ENCODE peak calls at places on chromosomes 2 and 18, in four cellular contexts. T is small intestine, F is adrenal gland, J is heart right ventricle. I is an unnamed sample. For H3K9me3, the result is how much of the 10 kb centered on the place peaks cover.

GRCh38 chr18:61203151-61203550 is 130.1 kb upstream of the CDH20 start:
- DNase-seq in T (no peak), F (no peak), J (no peak), I (no peak)

GRCh38 chr2:200944467-200945394 is 18.7 kb downstream of the ORC2 start:
- DNase-seq in T (peak), F (peak), J (no peak), I (no peak)

GRCh38 chr2:67515538-67515937 is 118.4 kb downstream of the ETAA1 start:
- DNase-seq in T (no peak), F (no peak), J (no peak), I (no peak)

GRCh38 chr2:122734756-122735155 is 979.3 kb downstream of the TSN start:
- DNase-seq in T (no peak), F (no peak), J (no peak), I (no peak)

GRCh38 chr2:104290566-104290891 is 563.4 kb upstream of the POU3F3 start:
- DNase-seq in T (no peak), F (no peak), J (no peak), I (no peak)

GRCh38 chr2:3681625-3682024 is 21.8 kb upstream of the DCDC2C start:
- DNase-seq in T (no peak), F (no peak), J (no peak), I (no peak)

GRCh38 chr2:170744248-170745002 is 25.8 kb upstream of the ERICH2 start:
- DNase-seq in T (peak), F (no peak), J (no peak), I (no peak)

GRCh38 chr2:28327963-28328922 is 64.4 kb upstream of the FOSL2 start:
- DNase-seq in T (no peak), F (no peak), J (no peak), I (no peak)

GRCh38 chr18:10949655-10950054 is 199.7 kb downstream of the PIEZO2 start:
- DNase-seq in T (no peak), F (no peak), J (no peak), I (no peak)

GRCh38 chr18:67705748-67706147 is 189.2 kb upstream of the DSEL start:
- DNase-seq in T (no peak), F (no peak), J (no peak), I (no peak)

GRCh38 chr2:230694241-230694640 is 18.4 kb upstream of the CAB39 start:
- DNase-seq in T (no peak), F (no peak), J (no peak), I (no peak)

GRCh38 chr2:239099474-239099873 is 251.6 kb downstream of the TWIST2 start:
- DNase-seq in T (no peak), F (no peak), J (no peak), I (no peak)

GRCh38 chr2:61733563-61733962 is 120.3 kb downstream of the FAM161A start:
- DNase-seq in T (no peak), F (no peak), J (no peak), I (no peak)

GRCh38 chr18:35880788-35881455 is 91.6 kb upstream of the RMP24 start:
- DNase-seq in T (no peak), F (no peak), J (no peak), I (no peak)

GRCh38 chr2:190943706-190944105 is 63.1 kb downstream of the GLS start:
- DNase-seq in T (no peak), F (no peak), J (no peak), I (no peak)

GRCh38 chr2:42195559-42195958 is 26.4 kb downstream of the EML4 start:
- DNase-seq in T (peak), F (no peak), J (no peak), I (no peak)

GRCh38 chr2:240642061-240642805 is 17.0 kb downstream of the GPR35 start:
- DNase-seq in T (no peak), F (no peak), J (no peak), I (no peak)

GRCh38 chr2:19649107-19649506 is 252.7 kb downstream of the TTC32 start:
- DNase-seq in T (no peak), F (no peak), J (no peak), I (no peak)

GRCh38 chr2:235605999-235606715 is 112.3 kb downstream of the AGAP1 start:
- DNase-seq in T (no peak), F (no peak), J (no peak), I (no peak)

GRCh38 chr2:46954951-46955571 is 39.5 kb upstream of the MCFD2 start:
- DNase-seq in T (peak), F (peak), J (peak), I (no peak)

GRCh38 chr2:150204449-150204848 is 283.0 kb downstream of the RND3 start:
- DNase-seq in T (no peak), F (no peak), J (no peak), I (no peak)

GRCh38 chr2:200861617-200862016 is 2.8 kb downstream of the CLK1 start:
- DNase-seq in T (no peak), F (no peak), J (no peak), I (no peak)

GRCh38 chr2:146913476-146913875 is 931.4 kb upstream of the ACVR2A start:
- DNase-seq in T (no peak), F (no peak), J (no peak), I (no peak)

GRCh38 chr18:77087391-77088141 is 45.0 kb downstream of the MBP start:
- DNase-seq in T (peak), F (peak), J (peak), I (no peak)

GRCh38 chr2:241548451-241548835 is 10.1 kb upstream of the BOK start:
- DNase-seq in T (no peak), F (no peak), J (no peak), I (no peak)

GRCh38 chr2:8923173-8923572 is 80.3 kb downstream of the MBOAT2 start:
- DNase-seq in T (no peak), F (no peak), J (no peak), I (no peak)

GRCh38 chr18:11245889-11246288 is 96.5 kb upstream of the PIEZO2 start:
- DNase-seq in T (no peak), F (no peak), J (no peak), I (no peak)

GRCh38 chr2:26605195-26605968 is 35.8 kb downstream of the CIB4 start:
- DNase-seq in T (peak), F (peak), J (no peak), I (no peak)

GRCh38 chr2:157246212-157247067 is 11.1 kb upstream of the GALNT5 start:
- DNase-seq in T (peak), F (no peak), J (no peak), I (no peak)

GRCh38 chr2:6794484-6794883 is 71.2 kb downstream of the CMPK2 start:
- DNase-seq in T (no peak), F (no peak), J (no peak), I (no peak)

GRCh38 chr18:40012931-40013609 is 1942.0 kb upstream of the PIK3C3 start:
- DNase-seq in T (no peak), F (no peak), J (no peak), I (no peak)

GRCh38 chr2:65434592-65435241 is 2.3 kb upstream of the SPRED2 start:
- DNase-seq in T (no peak), F (no peak), J (no peak), I (no peak)
- H3K4me3 ChIP-seq in T (no peak), F (no peak), J (no peak), I (no peak)

DNA sequence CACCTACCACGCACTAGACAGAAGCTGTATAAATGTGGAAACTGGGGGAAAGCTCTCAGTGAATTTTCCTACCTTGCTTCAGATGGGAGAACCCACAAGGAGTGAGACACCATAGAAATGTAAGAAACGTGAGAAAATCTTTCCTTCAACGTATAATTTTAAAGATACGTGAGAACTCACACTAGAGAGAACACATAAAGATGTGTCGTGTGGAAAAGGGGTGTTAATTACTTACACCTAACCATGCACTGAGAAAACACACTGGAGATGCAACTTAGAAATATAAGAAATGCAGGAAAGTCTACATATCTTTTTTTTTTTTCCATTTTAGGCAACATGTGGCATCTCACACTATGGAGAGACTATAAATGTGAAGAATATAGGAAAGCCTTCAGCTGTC is 352.9 kb upstream of the NETO1 start:
- DNase-seq in T (no peak), F (no peak), J (no peak), I (no peak)
- H3K9me3 ChIP-seq in T (under half), F (under half), J (under half), I (under half)

DNA sequence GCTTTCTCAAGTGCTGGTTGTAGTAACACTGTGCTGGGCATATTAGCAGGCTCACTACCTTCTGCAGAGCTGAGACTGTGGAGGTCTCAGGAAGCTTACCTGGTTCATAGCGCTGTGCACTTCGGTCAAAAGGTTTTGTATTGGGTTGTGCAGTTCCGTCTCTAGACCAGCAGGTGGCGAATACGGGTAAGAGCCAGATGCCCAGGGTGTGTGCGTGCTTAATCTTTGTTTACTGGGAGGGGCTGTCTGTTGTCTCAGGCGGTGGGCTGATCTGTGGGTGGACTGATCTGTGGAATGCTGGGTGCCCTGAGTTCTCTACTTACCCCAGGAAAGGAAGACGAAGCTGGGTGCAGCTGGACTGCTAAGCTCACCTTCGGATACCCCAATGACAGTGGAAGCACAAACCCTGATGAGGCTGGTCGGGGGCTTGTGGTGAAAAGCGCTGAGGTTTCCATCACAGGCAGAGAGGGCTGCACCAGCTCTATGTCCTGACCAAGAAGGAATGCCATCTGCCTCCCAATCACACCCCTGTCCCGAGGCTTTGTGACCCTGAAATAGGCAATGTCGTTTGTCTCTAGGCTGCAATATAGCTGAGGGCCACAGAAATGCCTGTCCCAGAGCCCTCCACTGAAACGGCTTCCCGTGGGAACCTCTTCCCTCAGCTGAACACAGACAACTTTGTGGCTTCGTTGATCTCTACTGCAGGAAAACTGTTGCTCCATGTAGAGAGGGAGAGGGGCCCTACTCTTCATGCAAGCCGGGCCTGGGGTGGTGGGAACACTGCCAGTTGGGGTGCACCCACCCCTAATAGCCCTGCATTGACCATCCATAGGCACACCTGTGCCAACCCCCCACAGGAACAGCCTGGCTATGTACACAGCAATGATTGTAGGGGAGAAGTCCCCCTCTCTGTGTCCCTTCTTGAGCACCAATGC is 45.9 kb upstream of the FAM117B start:
- DNase-seq in T (peak), F (peak), J (peak), I (peak)
- H3K4me3 ChIP-seq in T (no peak), F (peak), J (no peak), I (no peak)

GRCh38 chr18:79890638-79891037 is 60.8 kb downstream of the SLC66A2 start:
- DNase-seq in T (no peak), F (no peak), J (no peak), I (no peak)
- H3K9me3 ChIP-seq in T (under half), F (under half), J (under half), I (under half)

GRCh38 chr2:38070438-38070837 is 5.5 kb downstream of the CYP1B1 start:
- DNase-seq in T (no peak), F (no peak), J (no peak), I (no peak)
- H3K4me3 ChIP-seq in T (no peak), F (peak), J (no peak), I (no peak)

GRCh38 chr2:75994759-75995158 is 284.0 kb upstream of the GCFC2 start:
- DNase-seq in T (no peak), F (no peak), J (no peak), I (peak)
- H3K9me3 ChIP-seq in T (under half), F (under half), J (under half), I (under half)

DNA sequence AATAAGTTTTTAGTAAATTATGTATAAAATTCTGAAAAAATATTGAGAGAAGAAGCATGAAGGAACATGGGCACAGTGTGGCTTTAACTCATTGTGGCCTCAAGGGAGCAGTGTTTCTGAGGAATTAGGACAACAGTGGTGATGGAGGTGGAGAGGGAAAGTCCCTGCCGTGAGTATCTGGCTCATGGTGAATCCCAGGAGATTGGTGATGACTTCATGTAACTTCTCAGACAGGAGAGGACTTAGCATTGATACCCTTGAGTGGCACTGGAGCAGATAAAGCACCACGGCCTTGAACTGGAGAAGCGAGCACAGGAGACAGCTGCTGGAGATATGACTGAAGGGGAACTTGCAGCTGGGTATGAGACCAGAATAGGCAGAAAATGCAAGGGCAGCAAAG is 35.0 kb upstream of the LRP1B start:
- DNase-seq in T (no peak), F (no peak), J (no peak), I (no peak)
- H3K4me3 ChIP-seq in T (no peak), F (no peak), J (no peak), I (no peak)